ENCODE peak calls at places on chromosomes 2 and 18, in five cellular contexts. One of them, this sample, is unnamed. For H3K4me1, the result is how much of the 10 kb centered on the place peaks cover.

GRCh38 chr2:35963344-35963743 is 392.2 kb upstream of the CRIM1 start:
- DNase-seq in H9: no peak
- DNase-seq in mesenchymal stem cell: no peak
- DNase-seq in H1: no peak
- DNase-seq in IMR-90: no peak
- DNase-seq in this sample: no peak

GRCh38 chr2:149028891-149029290 is 9.6 kb upstream of the LYPD6B start:
- DNase-seq in H9: no peak
- DNase-seq in IMR-90: no peak
- DNase-seq in mesenchymal stem cell: no peak
- DNase-seq in H1: peak
- DNase-seq in this sample: no peak

GRCh38 chr2:61658841-61659780 is 121.0 kb upstream of the XPO1 start:
- DNase-seq in mesenchymal stem cell: peak
- DNase-seq in IMR-90: peak
- DNase-seq in H1: no peak
- DNase-seq in H9: no peak
- DNase-seq in this sample: peak

GRCh38 chr2:72008608-72009007 is 139.1 kb downstream of the CYP26B1 start:
- DNase-seq in IMR-90: no peak
- DNase-seq in H9: peak
- DNase-seq in mesenchymal stem cell: no peak
- DNase-seq in H1: peak
- DNase-seq in this sample: no peak

GRCh38 chr2:96949701-96950350 is 36.6 kb downstream of the FAM178B start:
- DNase-seq in H1: no peak
- DNase-seq in IMR-90: no peak
- DNase-seq in mesenchymal stem cell: no peak
- DNase-seq in H9: no peak
- DNase-seq in this sample: no peak

GRCh38 chr18:13611616-13612110 is 114.7 kb downstream of the FAM210A start:
- DNase-seq in mesenchymal stem cell: peak
- DNase-seq in IMR-90: peak
- DNase-seq in H9: peak
- DNase-seq in H1: no peak
- DNase-seq in this sample: peak

GRCh38 chr2:197360744-197361156 is 50.2 kb upstream of the ANKRD44 start:
- DNase-seq in mesenchymal stem cell: peak
- DNase-seq in H9: no peak
- DNase-seq in IMR-90: peak
- DNase-seq in H1: no peak
- DNase-seq in this sample: no peak

GRCh38 chr2:98882368-98882767 is 53.7 kb downstream of the CRACDL start:
- DNase-seq in H1: no peak
- DNase-seq in H9: no peak
- DNase-seq in IMR-90: no peak
- DNase-seq in mesenchymal stem cell: no peak
- DNase-seq in this sample: no peak

GRCh38 chr2:127398239-127398590 is 10.4 kb upstream of the MAP3K2 start:
- DNase-seq in H9: peak
- DNase-seq in mesenchymal stem cell: peak
- DNase-seq in H1: no peak
- DNase-seq in IMR-90: peak
- DNase-seq in this sample: no peak

GRCh38 chr2:239181601-239182471 is 219.0 kb downstream of the HDAC4 start:
- DNase-seq in H1: no peak
- DNase-seq in H9: peak
- DNase-seq in IMR-90: no peak
- DNase-seq in mesenchymal stem cell: no peak
- DNase-seq in this sample: no peak

GRCh38 chr2:228767196-228767595 is 503.9 kb downstream of the PID1 start:
- DNase-seq in H9: no peak
- DNase-seq in H1: no peak
- DNase-seq in mesenchymal stem cell: no peak
- DNase-seq in IMR-90: peak
- DNase-seq in this sample: no peak

GRCh38 chr2:8380026-8380425 is 301.8 kb upstream of the ID2 start:
- DNase-seq in H1: no peak
- DNase-seq in IMR-90: no peak
- DNase-seq in H9: no peak
- DNase-seq in mesenchymal stem cell: peak
- DNase-seq in this sample: no peak

GRCh38 chr2:213232649-213233437 is 51.4 kb upstream of the SPAG16 start:
- DNase-seq in H1: no peak
- DNase-seq in H9: no peak
- DNase-seq in IMR-90: peak
- DNase-seq in mesenchymal stem cell: peak
- DNase-seq in this sample: peak

GRCh38 chr2:241945311-241945710 is 75.8 kb downstream of the RTP5 start:
- DNase-seq in H1: no peak
- DNase-seq in IMR-90: no peak
- DNase-seq in H9: no peak
- DNase-seq in mesenchymal stem cell: no peak
- DNase-seq in this sample: no peak

GRCh38 chr2:99640568-99641215 is 150.9 kb upstream of the REV1 start:
- DNase-seq in H1: no peak
- DNase-seq in IMR-90: peak
- DNase-seq in H9: no peak
- DNase-seq in mesenchymal stem cell: no peak
- DNase-seq in this sample: no peak

GRCh38 chr2:212001280-212001679 is 537.3 kb downstream of the ERBB4 start:
- DNase-seq in H1: no peak
- DNase-seq in IMR-90: no peak
- DNase-seq in mesenchymal stem cell: no peak
- DNase-seq in H9: no peak
- DNase-seq in this sample: no peak

GRCh38 chr2:10884530-10885478 is 26.9 kb upstream of the KCNF1 start:
- DNase-seq in H9: no peak
- DNase-seq in mesenchymal stem cell: no peak
- DNase-seq in IMR-90: no peak
- DNase-seq in H1: no peak
- DNase-seq in this sample: no peak

GRCh38 chr2:238138331-238139102 is at the start of gene KLHL30:
- DNase-seq in H1: no peak
- DNase-seq in IMR-90: no peak
- DNase-seq in H9: no peak
- DNase-seq in mesenchymal stem cell: no peak
- DNase-seq in this sample: no peak

GRCh38 chr2:128347701-128348504 is 29.2 kb upstream of the HS6ST1 start:
- DNase-seq in IMR-90: peak
- DNase-seq in H1: no peak
- DNase-seq in H9: no peak
- DNase-seq in mesenchymal stem cell: no peak
- DNase-seq in this sample: no peak

GRCh38 chr18:77299706-77300105 is 50.1 kb downstream of the GALR1 start:
- DNase-seq in H9: no peak
- DNase-seq in H1: no peak
- DNase-seq in mesenchymal stem cell: no peak
- DNase-seq in IMR-90: no peak
- DNase-seq in this sample: no peak

GRCh38 chr2:237201461-237202287 is 116.0 kb downstream of the COPS8 start:
- DNase-seq in mesenchymal stem cell: peak
- DNase-seq in IMR-90: peak
- DNase-seq in H9: no peak
- DNase-seq in H1: no peak
- DNase-seq in this sample: no peak

GRCh38 chr2:30847841-30848240 is 40.6 kb upstream of the CAPN13 start:
- DNase-seq in H1: no peak
- DNase-seq in H9: no peak
- DNase-seq in IMR-90: no peak
- DNase-seq in mesenchymal stem cell: no peak
- DNase-seq in this sample: no peak

GRCh38 chr2:60479226-60480088 is 74.0 kb downstream of the BCL11A start:
- DNase-seq in H9: no peak
- DNase-seq in mesenchymal stem cell: no peak
- DNase-seq in IMR-90: no peak
- DNase-seq in H1: no peak
- DNase-seq in this sample: no peak

GRCh38 chr2:23635666-23636340 is 250.8 kb downstream of the KLHL29 start:
- DNase-seq in mesenchymal stem cell: no peak
- DNase-seq in H9: no peak
- DNase-seq in IMR-90: no peak
- DNase-seq in H1: no peak
- DNase-seq in this sample: no peak

GRCh38 chr18:63095768-63096167 is 223.8 kb downstream of the BCL2 start:
- DNase-seq in H9: no peak
- DNase-seq in IMR-90: no peak
- DNase-seq in mesenchymal stem cell: no peak
- DNase-seq in H1: no peak
- DNase-seq in this sample: no peak

GRCh38 chr2:180604077-180604476 is 376.3 kb upstream of the UBE2E3 start:
- DNase-seq in H1: peak
- DNase-seq in IMR-90: peak
- DNase-seq in mesenchymal stem cell: peak
- DNase-seq in H9: no peak
- DNase-seq in this sample: peak

GRCh38 chr2:60717691-60718090 is 38.4 kb upstream of the PAPOLG start:
- DNase-seq in mesenchymal stem cell: no peak
- DNase-seq in H9: no peak
- DNase-seq in IMR-90: no peak
- DNase-seq in H1: no peak
- DNase-seq in this sample: no peak

GRCh38 chr2:395886-396285 is 108.0 kb upstream of the ALKAL2 start:
- DNase-seq in mesenchymal stem cell: no peak
- DNase-seq in H1: no peak
- DNase-seq in IMR-90: no peak
- DNase-seq in H9: no peak
- DNase-seq in this sample: no peak

GRCh38 chr2:230418341-230419016 is 2.5 kb downstream of the SP100 start:
- DNase-seq in IMR-90: peak
- DNase-seq in mesenchymal stem cell: peak
- DNase-seq in H1: no peak
- DNase-seq in H9: no peak
- DNase-seq in this sample: no peak

GRCh38 chr18:72830109-72830508 is 37.7 kb downstream of the NETO1 start:
- DNase-seq in IMR-90: no peak
- DNase-seq in H1: peak
- DNase-seq in H9: peak
- DNase-seq in mesenchymal stem cell: peak
- DNase-seq in this sample: peak

GRCh38 chr2:39516347-39517101 is 79.4 kb upstream of the MAP4K3 start:
- DNase-seq in H9: peak
- DNase-seq in IMR-90: peak
- DNase-seq in H1: peak
- DNase-seq in mesenchymal stem cell: peak
- DNase-seq in this sample: no peak

GRCh38 chr2:39515897-39516346 is 78.8 kb upstream of the MAP4K3 start:
- DNase-seq in H9: no peak
- DNase-seq in mesenchymal stem cell: no peak
- DNase-seq in H1: no peak
- DNase-seq in IMR-90: no peak
- DNase-seq in this sample: no peak

GRCh38 chr2:39515273-39515896 is 78.3 kb upstream of the MAP4K3 start:
- DNase-seq in IMR-90: no peak
- DNase-seq in mesenchymal stem cell: no peak
- DNase-seq in H1: no peak
- DNase-seq in H9: no peak
- DNase-seq in this sample: no peak

GRCh38 chr2:39517622-39518021 is 80.5 kb upstream of the MAP4K3 start:
- DNase-seq in mesenchymal stem cell: no peak
- DNase-seq in IMR-90: no peak
- DNase-seq in H1: no peak
- DNase-seq in H9: no peak
- DNase-seq in this sample: no peak

GRCh38 chr2:39517102-39517436 is 80.0 kb upstream of the MAP4K3 start:
- DNase-seq in H9: no peak
- DNase-seq in mesenchymal stem cell: no peak
- DNase-seq in IMR-90: no peak
- DNase-seq in H1: no peak
- DNase-seq in this sample: no peak
- H2BK15ac ChIP-seq in H9: no peak
- H2BK15ac ChIP-seq in mesenchymal stem cell: peak
- H2BK15ac ChIP-seq in IMR-90: peak
- H2BK15ac ChIP-seq in H1: no peak
- H2BK15ac ChIP-seq in this sample: no peak

GRCh38 chr18:61448316-61448715 is 115.1 kb downstream of the CDH20 start:
- DNase-seq in mesenchymal stem cell: no peak
- DNase-seq in H9: no peak
- DNase-seq in H1: no peak
- DNase-seq in IMR-90: no peak
- DNase-seq in this sample: no peak

GRCh38 chr18:61443311-61443710 is 110.1 kb downstream of the CDH20 start:
- DNase-seq in H9: no peak
- DNase-seq in H1: no peak
- DNase-seq in IMR-90: no peak
- DNase-seq in mesenchymal stem cell: no peak
- DNase-seq in this sample: no peak
- H3K4me1 ChIP-seq in H9: under half
- H3K4me1 ChIP-seq in H1: under half
- H3K4me1 ChIP-seq in IMR-90: under half
- H3K4me1 ChIP-seq in mesenchymal stem cell: under half
- H3K4me1 ChIP-seq in this sample: under half

DNA sequence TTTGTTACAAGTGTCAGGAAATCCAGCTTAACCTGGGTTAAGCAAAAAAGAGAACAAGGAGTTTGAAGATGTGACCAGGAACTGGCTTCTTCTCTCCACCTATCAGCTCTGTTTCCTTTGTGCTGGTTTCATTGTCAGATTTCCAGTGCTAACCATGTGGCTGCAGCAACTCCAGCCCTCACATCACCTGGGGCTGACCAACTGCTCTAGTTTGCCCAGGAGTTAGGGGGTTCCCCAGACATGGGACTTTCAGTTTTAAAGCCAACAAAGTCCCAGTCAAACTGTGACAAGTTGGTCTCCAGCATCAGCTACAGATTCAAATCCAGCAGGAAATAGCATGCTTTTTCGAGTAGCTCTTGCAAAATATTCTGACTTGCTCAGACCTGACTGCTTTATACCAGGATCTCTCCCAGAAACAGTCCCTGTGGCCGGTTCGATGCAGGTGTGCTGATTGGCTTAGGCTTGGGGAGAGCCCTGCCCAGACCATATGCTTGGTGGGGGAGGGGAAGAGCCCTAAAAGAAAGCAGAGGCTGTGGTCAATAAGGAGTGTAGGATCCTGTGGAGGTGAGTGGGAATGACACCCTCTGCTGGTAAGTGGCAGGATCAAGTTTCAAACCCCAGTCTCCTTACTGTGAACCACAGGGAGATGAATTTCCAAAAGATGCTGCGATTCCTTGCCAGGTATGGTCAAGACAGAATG is 49.5 kb downstream of the KCNE4 start:
- DNase-seq in H9: peak
- DNase-seq in mesenchymal stem cell: peak
- DNase-seq in H1: peak
- DNase-seq in IMR-90: peak
- DNase-seq in this sample: peak
- H4K91ac ChIP-seq in H9: no peak
- H4K91ac ChIP-seq in mesenchymal stem cell: no peak
- H4K91ac ChIP-seq in H1: no peak
- H4K91ac ChIP-seq in IMR-90: peak
- H4K91ac ChIP-seq in this sample: no peak

DNA sequence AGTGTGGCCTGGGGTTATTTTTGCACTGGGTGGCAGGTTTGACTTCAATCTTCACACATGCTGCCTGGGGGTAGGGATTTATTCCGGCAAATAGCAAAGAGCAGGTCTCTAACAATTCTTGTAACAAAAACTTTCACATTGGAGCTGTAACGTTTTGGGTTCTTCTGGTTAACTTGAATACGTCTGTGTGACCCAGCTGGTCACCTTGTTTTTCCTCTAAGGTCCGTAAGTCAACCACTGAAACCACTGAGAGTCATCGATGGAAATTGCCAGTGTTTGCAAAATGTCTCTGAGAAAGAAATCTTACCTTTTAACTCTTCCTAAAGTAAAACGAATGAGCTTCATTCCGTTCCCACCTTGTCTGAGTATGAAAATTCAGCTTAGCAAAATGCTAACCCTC is 170.8 kb upstream of the SERPINE2 start:
- DNase-seq in H1: no peak
- DNase-seq in mesenchymal stem cell: no peak
- DNase-seq in IMR-90: no peak
- DNase-seq in H9: no peak
- DNase-seq in this sample: no peak
- H2BK15ac ChIP-seq in H1: no peak
- H2BK15ac ChIP-seq in mesenchymal stem cell: no peak
- H2BK15ac ChIP-seq in IMR-90: no peak
- H2BK15ac ChIP-seq in H9: no peak
- H2BK15ac ChIP-seq in this sample: no peak

This sample was measured in neuronal stem cell.